ENCODE peak calls at places on chromosomes 1 and 21, in ten cellular contexts. One of them, this sample, is unnamed.

GRCh38 chr1:110478886-110479285 is 27.9 kb downstream of the PROK1 start:
- DNase-seq in fibroblast of pulmonary artery: no peak
- DNase-seq in left ventricle myocardium superior: no peak
- DNase-seq in progenitor cell of endocrine pancreas: no peak
- DNase-seq in HEK293T: no peak
- DNase-seq in activated naive CD4-positive, alpha-beta T cell: no peak
- DNase-seq in neural progenitor cell: no peak
- DNase-seq in ecto neural progenitor cell: no peak
- DNase-seq in amygdala: no peak
- DNase-seq in activated effector memory CD4-positive, alpha-beta T cell treated with Interleukin-2 at 50 U/mL for 16 hours: no peak
- DNase-seq in this sample: no peak

GRCh38 chr1:12230549-12231275 is 882 bp downstream of the VPS13D start:
- DNase-seq in fibroblast of pulmonary artery: peak; percentile 15
- DNase-seq in left ventricle myocardium superior: peak; percentile 79
- DNase-seq in progenitor cell of endocrine pancreas: peak; percentile 18
- DNase-seq in HEK293T: no peak
- DNase-seq in activated naive CD4-positive, alpha-beta T cell: no peak
- DNase-seq in neural progenitor cell: peak; percentile 46
- DNase-seq in ecto neural progenitor cell: peak; percentile 55
- DNase-seq in amygdala: no peak
- DNase-seq in activated effector memory CD4-positive, alpha-beta T cell treated with Interleukin-2 at 50 U/mL for 16 hours: no peak
- DNase-seq in this sample: peak; percentile 59

GRCh38 chr1:96144636-96145035 is 576.9 kb upstream of the PTBP2 start:
- DNase-seq in fibroblast of pulmonary artery: no peak
- DNase-seq in left ventricle myocardium superior: no peak
- DNase-seq in progenitor cell of endocrine pancreas: no peak
- DNase-seq in HEK293T: no peak
- DNase-seq in activated naive CD4-positive, alpha-beta T cell: no peak
- DNase-seq in neural progenitor cell: no peak
- DNase-seq in ecto neural progenitor cell: no peak
- DNase-seq in amygdala: no peak
- DNase-seq in activated effector memory CD4-positive, alpha-beta T cell treated with Interleukin-2 at 50 U/mL for 16 hours: no peak
- DNase-seq in this sample: no peak

GRCh38 chr1:151980287-151981177 is 13.1 kb downstream of the S100A10 start:
- DNase-seq in fibroblast of pulmonary artery: peak; percentile 62
- DNase-seq in left ventricle myocardium superior: peak; percentile 50
- DNase-seq in progenitor cell of endocrine pancreas: no peak
- DNase-seq in HEK293T: no peak
- DNase-seq in activated naive CD4-positive, alpha-beta T cell: no peak
- DNase-seq in neural progenitor cell: no peak
- DNase-seq in ecto neural progenitor cell: no peak
- DNase-seq in amygdala: no peak
- DNase-seq in activated effector memory CD4-positive, alpha-beta T cell treated with Interleukin-2 at 50 U/mL for 16 hours: no peak
- DNase-seq in this sample: no peak

GRCh38 chr1:107379826-107380225 is 239.0 kb downstream of the NTNG1 start:
- DNase-seq in fibroblast of pulmonary artery: no peak
- DNase-seq in left ventricle myocardium superior: no peak
- DNase-seq in progenitor cell of endocrine pancreas: no peak
- DNase-seq in HEK293T: no peak
- DNase-seq in activated naive CD4-positive, alpha-beta T cell: no peak
- DNase-seq in neural progenitor cell: no peak
- DNase-seq in ecto neural progenitor cell: no peak
- DNase-seq in amygdala: no peak
- DNase-seq in activated effector memory CD4-positive, alpha-beta T cell treated with Interleukin-2 at 50 U/mL for 16 hours: no peak
- DNase-seq in this sample: no peak

GRCh38 chr21:21146587-21147373 is 148.6 kb downstream of the NCAM2 start:
- DNase-seq in fibroblast of pulmonary artery: no peak
- DNase-seq in left ventricle myocardium superior: no peak
- DNase-seq in progenitor cell of endocrine pancreas: no peak
- DNase-seq in HEK293T: no peak
- DNase-seq in activated naive CD4-positive, alpha-beta T cell: no peak
- DNase-seq in neural progenitor cell: no peak
- DNase-seq in ecto neural progenitor cell: no peak
- DNase-seq in amygdala: no peak
- DNase-seq in activated effector memory CD4-positive, alpha-beta T cell treated with Interleukin-2 at 50 U/mL for 16 hours: no peak
- DNase-seq in this sample: no peak

GRCh38 chr1:225882008-225882698 is at the start of gene TMEM63A:
- DNase-seq in fibroblast of pulmonary artery: peak; percentile 88
- DNase-seq in left ventricle myocardium superior: peak; percentile 98
- DNase-seq in progenitor cell of endocrine pancreas: peak; percentile 90
- DNase-seq in HEK293T: peak; percentile 98
- DNase-seq in activated naive CD4-positive, alpha-beta T cell: peak; percentile 64
- DNase-seq in neural progenitor cell: peak; percentile 96
- DNase-seq in ecto neural progenitor cell: peak; percentile 94
- DNase-seq in amygdala: peak; percentile 52
- DNase-seq in activated effector memory CD4-positive, alpha-beta T cell treated with Interleukin-2 at 50 U/mL for 16 hours: peak; percentile 81
- DNase-seq in this sample: peak; percentile 88

GRCh38 chr1:37635309-37635902 is 714 bp upstream of the RSPO1 start:
- DNase-seq in fibroblast of pulmonary artery: no peak
- DNase-seq in left ventricle myocardium superior: no peak
- DNase-seq in progenitor cell of endocrine pancreas: no peak
- DNase-seq in HEK293T: no peak
- DNase-seq in activated naive CD4-positive, alpha-beta T cell: no peak
- DNase-seq in neural progenitor cell: no peak
- DNase-seq in ecto neural progenitor cell: no peak
- DNase-seq in amygdala: no peak
- DNase-seq in activated effector memory CD4-positive, alpha-beta T cell treated with Interleukin-2 at 50 U/mL for 16 hours: no peak
- DNase-seq in this sample: no peak

GRCh38 chr1:1809489-1809888 is 31.2 kb upstream of the NADK start:
- DNase-seq in fibroblast of pulmonary artery: no peak
- DNase-seq in left ventricle myocardium superior: no peak
- DNase-seq in progenitor cell of endocrine pancreas: no peak
- DNase-seq in HEK293T: no peak
- DNase-seq in activated naive CD4-positive, alpha-beta T cell: no peak
- DNase-seq in neural progenitor cell: no peak
- DNase-seq in ecto neural progenitor cell: no peak
- DNase-seq in amygdala: no peak
- DNase-seq in activated effector memory CD4-positive, alpha-beta T cell treated with Interleukin-2 at 50 U/mL for 16 hours: no peak
- DNase-seq in this sample: no peak

GRCh38 chr1:159835862-159836518 is 9.3 kb downstream of the SLAMF8 start:
- DNase-seq in fibroblast of pulmonary artery: peak; percentile 24
- DNase-seq in left ventricle myocardium superior: no peak
- DNase-seq in progenitor cell of endocrine pancreas: no peak
- DNase-seq in HEK293T: no peak
- DNase-seq in activated naive CD4-positive, alpha-beta T cell: no peak
- DNase-seq in neural progenitor cell: no peak
- DNase-seq in ecto neural progenitor cell: no peak
- DNase-seq in amygdala: no peak
- DNase-seq in activated effector memory CD4-positive, alpha-beta T cell treated with Interleukin-2 at 50 U/mL for 16 hours: no peak
- DNase-seq in this sample: no peak

GRCh38 chr21:25062061-25062460 is 545.2 kb downstream of the MRPL39 start:
- DNase-seq in fibroblast of pulmonary artery: no peak
- DNase-seq in left ventricle myocardium superior: no peak
- DNase-seq in progenitor cell of endocrine pancreas: no peak
- DNase-seq in HEK293T: no peak
- DNase-seq in activated naive CD4-positive, alpha-beta T cell: no peak
- DNase-seq in neural progenitor cell: peak; percentile 5
- DNase-seq in ecto neural progenitor cell: no peak
- DNase-seq in amygdala: no peak
- DNase-seq in activated effector memory CD4-positive, alpha-beta T cell treated with Interleukin-2 at 50 U/mL for 16 hours: no peak
- DNase-seq in this sample: no peak

GRCh38 chr21:20024727-20025126 is 973.5 kb upstream of the NCAM2 start:
- DNase-seq in fibroblast of pulmonary artery: no peak
- DNase-seq in left ventricle myocardium superior: no peak
- DNase-seq in progenitor cell of endocrine pancreas: no peak
- DNase-seq in HEK293T: no peak
- DNase-seq in activated naive CD4-positive, alpha-beta T cell: no peak
- DNase-seq in neural progenitor cell: no peak
- DNase-seq in ecto neural progenitor cell: no peak
- DNase-seq in amygdala: no peak
- DNase-seq in activated effector memory CD4-positive, alpha-beta T cell treated with Interleukin-2 at 50 U/mL for 16 hours: no peak
- DNase-seq in this sample: no peak

GRCh38 chr1:204479387-204480136 is 15.0 kb downstream of the PIK3C2B start:
- DNase-seq in fibroblast of pulmonary artery: no peak
- DNase-seq in left ventricle myocardium superior: no peak
- DNase-seq in progenitor cell of endocrine pancreas: no peak
- DNase-seq in HEK293T: no peak
- DNase-seq in activated naive CD4-positive, alpha-beta T cell: no peak
- DNase-seq in neural progenitor cell: no peak
- DNase-seq in ecto neural progenitor cell: no peak
- DNase-seq in amygdala: no peak
- DNase-seq in activated effector memory CD4-positive, alpha-beta T cell treated with Interleukin-2 at 50 U/mL for 16 hours: no peak
- DNase-seq in this sample: peak; percentile 92

GRCh38 chr1:29096255-29096896 is 27.3 kb downstream of the TMEM200B start:
- DNase-seq in fibroblast of pulmonary artery: no peak
- DNase-seq in left ventricle myocardium superior: no peak
- DNase-seq in progenitor cell of endocrine pancreas: no peak
- DNase-seq in HEK293T: no peak
- DNase-seq in activated naive CD4-positive, alpha-beta T cell: no peak
- DNase-seq in neural progenitor cell: peak; percentile 27
- DNase-seq in ecto neural progenitor cell: no peak
- DNase-seq in amygdala: no peak
- DNase-seq in activated effector memory CD4-positive, alpha-beta T cell treated with Interleukin-2 at 50 U/mL for 16 hours: no peak
- DNase-seq in this sample: no peak

GRCh38 chr1:54487571-54488050 is 60.4 kb upstream of the ACOT11 start:
- DNase-seq in fibroblast of pulmonary artery: no peak
- DNase-seq in left ventricle myocardium superior: peak; percentile 46
- DNase-seq in progenitor cell of endocrine pancreas: no peak
- DNase-seq in HEK293T: no peak
- DNase-seq in activated naive CD4-positive, alpha-beta T cell: no peak
- DNase-seq in neural progenitor cell: peak; percentile 45
- DNase-seq in ecto neural progenitor cell: peak; percentile 67
- DNase-seq in amygdala: no peak
- DNase-seq in activated effector memory CD4-positive, alpha-beta T cell treated with Interleukin-2 at 50 U/mL for 16 hours: no peak
- DNase-seq in this sample: no peak

GRCh38 chr1:56525463-56526155 is 53.8 kb downstream of the PLPP3 start:
- DNase-seq in fibroblast of pulmonary artery: no peak
- DNase-seq in left ventricle myocardium superior: no peak
- DNase-seq in progenitor cell of endocrine pancreas: no peak
- DNase-seq in HEK293T: no peak
- DNase-seq in activated naive CD4-positive, alpha-beta T cell: no peak
- DNase-seq in neural progenitor cell: no peak
- DNase-seq in ecto neural progenitor cell: no peak
- DNase-seq in amygdala: no peak
- DNase-seq in activated effector memory CD4-positive, alpha-beta T cell treated with Interleukin-2 at 50 U/mL for 16 hours: no peak
- DNase-seq in this sample: no peak

GRCh38 chr1:172630060-172630818 is 28.7 kb upstream of the FASLG start:
- DNase-seq in fibroblast of pulmonary artery: peak; percentile 46
- DNase-seq in left ventricle myocardium superior: no peak
- DNase-seq in progenitor cell of endocrine pancreas: no peak
- DNase-seq in HEK293T: no peak
- DNase-seq in activated naive CD4-positive, alpha-beta T cell: no peak
- DNase-seq in neural progenitor cell: no peak
- DNase-seq in ecto neural progenitor cell: no peak
- DNase-seq in amygdala: no peak
- DNase-seq in activated effector memory CD4-positive, alpha-beta T cell treated with Interleukin-2 at 50 U/mL for 16 hours: no peak
- DNase-seq in this sample: no peak

GRCh38 chr1:99993468-99993845 is 23.7 kb downstream of the SLC35A3 start:
- DNase-seq in fibroblast of pulmonary artery: no peak
- DNase-seq in left ventricle myocardium superior: no peak
- DNase-seq in progenitor cell of endocrine pancreas: no peak
- DNase-seq in HEK293T: no peak
- DNase-seq in activated naive CD4-positive, alpha-beta T cell: no peak
- DNase-seq in neural progenitor cell: no peak
- DNase-seq in ecto neural progenitor cell: no peak
- DNase-seq in amygdala: no peak
- DNase-seq in activated effector memory CD4-positive, alpha-beta T cell treated with Interleukin-2 at 50 U/mL for 16 hours: no peak
- DNase-seq in this sample: no peak

GRCh38 chr1:9376886-9377333 is 84.2 kb downstream of the SPSB1 start:
- DNase-seq in fibroblast of pulmonary artery: peak; percentile 68
- DNase-seq in left ventricle myocardium superior: peak; percentile 74
- DNase-seq in progenitor cell of endocrine pancreas: no peak
- DNase-seq in HEK293T: no peak
- DNase-seq in activated naive CD4-positive, alpha-beta T cell: no peak
- DNase-seq in neural progenitor cell: no peak
- DNase-seq in ecto neural progenitor cell: no peak
- DNase-seq in amygdala: no peak
- DNase-seq in activated effector memory CD4-positive, alpha-beta T cell treated with Interleukin-2 at 50 U/mL for 16 hours: no peak
- DNase-seq in this sample: no peak

This sample was measured in breast epithelium.